ENCODE peak calls at places on chromosomes 2 and 18, in five cellular contexts. One of them, this sample, is unnamed.

GRCh38 chr2:226489765-226490164 is 309.9 kb downstream of the IRS1 start:
- DNase-seq in GM20000: peak; percentile 3
- DNase-seq in fibroblast of lung: peak; percentile 88
- DNase-seq in NCI-H510A: no peak
- DNase-seq in aorta: no peak
- DNase-seq in this sample: no peak

GRCh38 chr2:224847961-224848850 is 132.0 kb upstream of the CCDC195 start:
- DNase-seq in GM20000: no peak
- DNase-seq in fibroblast of lung: peak; percentile 91
- DNase-seq in NCI-H510A: peak; percentile 25
- DNase-seq in aorta: peak; percentile 82
- DNase-seq in this sample: no peak

GRCh38 chr2:162462911-162463310 is 119.0 kb downstream of the GCA start:
- DNase-seq in GM20000: no peak
- DNase-seq in fibroblast of lung: peak; percentile 23
- DNase-seq in NCI-H510A: no peak
- DNase-seq in aorta: no peak
- DNase-seq in this sample: no peak

GRCh38 chr2:36087344-36087743 is 268.2 kb upstream of the CRIM1 start:
- DNase-seq in GM20000: no peak
- DNase-seq in fibroblast of lung: no peak
- DNase-seq in NCI-H510A: no peak
- DNase-seq in aorta: no peak
- DNase-seq in this sample: no peak

GRCh38 chr18:28511421-28511821 is 334.5 kb upstream of the CDH2 start:
- DNase-seq in GM20000: no peak
- DNase-seq in fibroblast of lung: peak; percentile 54
- DNase-seq in NCI-H510A: no peak
- DNase-seq in aorta: no peak
- DNase-seq in this sample: no peak

GRCh38 chr2:162365392-162365791 is 21.5 kb downstream of the GCA start:
- DNase-seq in GM20000: no peak
- DNase-seq in fibroblast of lung: no peak
- DNase-seq in NCI-H510A: no peak
- DNase-seq in aorta: no peak
- DNase-seq in this sample: no peak

GRCh38 chr2:106107509-106108131 is 86.5 kb downstream of the UXS1 start:
- DNase-seq in GM20000: peak; percentile 65
- DNase-seq in fibroblast of lung: peak; percentile 56
- DNase-seq in NCI-H510A: no peak
- DNase-seq in aorta: no peak
- DNase-seq in this sample: peak; percentile 26

GRCh38 chr2:97661927-97662326 is 1.9 kb downstream of the ACTR1B start:
- DNase-seq in GM20000: no peak
- DNase-seq in fibroblast of lung: no peak
- DNase-seq in NCI-H510A: no peak
- DNase-seq in aorta: no peak
- DNase-seq in this sample: no peak

GRCh38 chr2:72173640-72174321 is 26.1 kb upstream of the CYP26B1 start:
- DNase-seq in GM20000: no peak
- DNase-seq in fibroblast of lung: peak; percentile 56
- DNase-seq in NCI-H510A: no peak
- DNase-seq in aorta: no peak
- DNase-seq in this sample: no peak

GRCh38 chr2:9412756-9413155 is 10.6 kb downstream of the ITGB1BP1 start:
- DNase-seq in GM20000: no peak
- DNase-seq in fibroblast of lung: no peak
- DNase-seq in NCI-H510A: no peak
- DNase-seq in aorta: no peak
- DNase-seq in this sample: no peak

GRCh38 chr2:43269706-43270105 is 43.3 kb upstream of the ZFP36L2 start:
- DNase-seq in GM20000: no peak
- DNase-seq in fibroblast of lung: peak; percentile 86
- DNase-seq in NCI-H510A: no peak
- DNase-seq in aorta: no peak
- DNase-seq in this sample: no peak

GRCh38 chr2:84781942-84782716 is 98.8 kb downstream of the TRABD2A start:
- DNase-seq in GM20000: peak; percentile 10
- DNase-seq in fibroblast of lung: peak; percentile 51
- DNase-seq in NCI-H510A: no peak
- DNase-seq in aorta: no peak
- DNase-seq in this sample: peak; percentile 16

GRCh38 chr2:9753276-9753600 is 90.0 kb upstream of the TAF1B start:
- DNase-seq in GM20000: peak; percentile 77
- DNase-seq in fibroblast of lung: peak; percentile 98
- DNase-seq in NCI-H510A: no peak
- DNase-seq in aorta: no peak
- DNase-seq in this sample: peak; percentile 78

GRCh38 chr2:132670104-132670960 is at the start of gene LYPD1:
- DNase-seq in GM20000: no peak
- DNase-seq in fibroblast of lung: peak; percentile 54
- DNase-seq in NCI-H510A: peak; percentile 19
- DNase-seq in aorta: peak; percentile 74
- DNase-seq in this sample: no peak

GRCh38 chr2:121595012-121595891 is 54.0 kb downstream of the CLASP1 start:
- DNase-seq in GM20000: no peak
- DNase-seq in fibroblast of lung: no peak
- DNase-seq in NCI-H510A: no peak
- DNase-seq in aorta: no peak
- DNase-seq in this sample: no peak

GRCh38 chr2:11073251-11073650 is 82.0 kb upstream of the SLC66A3 start:
- DNase-seq in GM20000: no peak
- DNase-seq in fibroblast of lung: no peak
- DNase-seq in NCI-H510A: peak; percentile 53
- DNase-seq in aorta: no peak
- DNase-seq in this sample: no peak

GRCh38 chr2:42010743-42011298 is 37.0 kb upstream of the PKDCC start:
- DNase-seq in GM20000: no peak
- DNase-seq in fibroblast of lung: peak; percentile 91
- DNase-seq in NCI-H510A: no peak
- DNase-seq in aorta: no peak
- DNase-seq in this sample: no peak

GRCh38 chr2:192535956-192536685 is 341.4 kb upstream of the TMEFF2 start:
- DNase-seq in GM20000: no peak
- DNase-seq in fibroblast of lung: peak; percentile 35
- DNase-seq in NCI-H510A: no peak
- DNase-seq in aorta: no peak
- DNase-seq in this sample: no peak

GRCh38 chr2:85394256-85394655 is 15.9 kb downstream of the CAPG start:
- DNase-seq in GM20000: no peak
- DNase-seq in fibroblast of lung: no peak
- DNase-seq in NCI-H510A: peak; percentile 59
- DNase-seq in aorta: peak; percentile 81
- DNase-seq in this sample: no peak

GRCh38 chr18:13492314-13492713 is 234.0 kb downstream of the FAM210A start:
- DNase-seq in GM20000: no peak
- DNase-seq in fibroblast of lung: no peak
- DNase-seq in NCI-H510A: no peak
- DNase-seq in aorta: no peak
- DNase-seq in this sample: no peak

GRCh38 chr2:84653302-84653701 is 137.0 kb downstream of the DNAH6 start:
- DNase-seq in GM20000: no peak
- DNase-seq in fibroblast of lung: no peak
- DNase-seq in NCI-H510A: no peak
- DNase-seq in aorta: no peak
- DNase-seq in this sample: no peak

GRCh38 chr2:204468689-204469429 is 76.4 kb upstream of the PARD3B start:
- DNase-seq in GM20000: no peak
- DNase-seq in fibroblast of lung: peak; percentile 88
- DNase-seq in NCI-H510A: no peak
- DNase-seq in aorta: no peak
- DNase-seq in this sample: no peak

GRCh38 chr2:201900362-201900761 is 94.0 kb downstream of the CDK15 start:
- DNase-seq in GM20000: no peak
- DNase-seq in fibroblast of lung: peak; percentile 49
- DNase-seq in NCI-H510A: no peak
- DNase-seq in aorta: no peak
- DNase-seq in this sample: no peak

GRCh38 chr2:241010531-241011295 is 12.3 kb downstream of the SNED1 start:
- DNase-seq in GM20000: no peak
- DNase-seq in fibroblast of lung: no peak
- DNase-seq in NCI-H510A: no peak
- DNase-seq in aorta: peak; percentile 62
- DNase-seq in this sample: no peak

GRCh38 chr2:2795438-2796091 is 464.5 kb upstream of the MYT1L start:
- DNase-seq in GM20000: no peak
- DNase-seq in fibroblast of lung: no peak
- DNase-seq in NCI-H510A: no peak
- DNase-seq in aorta: no peak
- DNase-seq in this sample: no peak

GRCh38 chr2:105644174-105644980 is 100.3 kb upstream of the NCK2 start:
- DNase-seq in GM20000: no peak
- DNase-seq in fibroblast of lung: peak; percentile 19
- DNase-seq in NCI-H510A: no peak
- DNase-seq in aorta: no peak
- DNase-seq in this sample: no peak

GRCh38 chr2:118047273-118047898 is 33.5 kb upstream of the CCDC93 start:
- DNase-seq in GM20000: no peak
- DNase-seq in fibroblast of lung: peak; percentile 83
- DNase-seq in NCI-H510A: no peak
- DNase-seq in aorta: no peak
- DNase-seq in this sample: no peak

GRCh38 chr18:54280206-54280550 is 10.9 kb downstream of the POLI start:
- DNase-seq in GM20000: no peak
- DNase-seq in fibroblast of lung: no peak
- DNase-seq in NCI-H510A: peak; percentile 1
- DNase-seq in aorta: no peak
- DNase-seq in this sample: no peak

GRCh38 chr18:10041180-10041579 is 127.4 kb downstream of the VAPA start:
- DNase-seq in GM20000: no peak
- DNase-seq in fibroblast of lung: no peak
- DNase-seq in NCI-H510A: no peak
- DNase-seq in aorta: no peak
- DNase-seq in this sample: no peak

GRCh38 chr18:48955528-48956261 is 4.9 kb upstream of the SMAD7 start:
- DNase-seq in GM20000: no peak
- DNase-seq in fibroblast of lung: peak; percentile 94
- DNase-seq in NCI-H510A: peak; percentile 22
- DNase-seq in aorta: peak; percentile 92
- DNase-seq in this sample: no peak

GRCh38 chr18:41126541-41127235 is 828.3 kb upstream of the PIK3C3 start:
- DNase-seq in GM20000: no peak
- DNase-seq in fibroblast of lung: peak; percentile 91
- DNase-seq in NCI-H510A: no peak
- DNase-seq in aorta: no peak
- DNase-seq in this sample: no peak

This sample was measured in GM12864.